ENCODE peak calls at places on chromosomes 16 and 17, in five cellular contexts. O, W, C, U and X are unnamed samples.
A peak's percentile ranks its signal among the peaks of the same experiment; 100 is the strongest.

GRCh38 chr16:14303182-14303618 is 232.1 kb downstream of the MRTFB start:
- DNase-seq in W (no peak), O (peak; percentile 20), U (no peak), C (no peak), X (no peak)

GRCh38 chr17:15655162-15655561 is 28.9 kb downstream of the TRIM16 start:
- DNase-seq in W (no peak), C (no peak), U (no peak), O (no peak), X (no peak)

GRCh38 chr16:85225291-85225690 is 113.0 kb upstream of the CIBAR2 start:
- DNase-seq in U (no peak), W (no peak), C (no peak), O (no peak), X (no peak)

GRCh38 chr16:67169642-67170167 is 633 bp upstream of the NOL3 start:
- DNase-seq in C (peak; percentile 58), O (peak; percentile 76), W (no peak), U (no peak), X (no peak)

GRCh38 chr16:48734220-48734619 is 124.2 kb upstream of the N4BP1 start:
- DNase-seq in W (no peak), O (no peak), U (no peak), C (no peak), X (no peak)

GRCh38 chr16:88022076-88023042 is 71.1 kb downstream of the BANP start:
- DNase-seq in O (no peak), U (no peak), C (no peak), W (no peak), X (no peak)

GRCh38 chr17:36117505-36118382 is 14.1 kb downstream of the CCL4 start:
- DNase-seq in W (no peak), C (no peak), U (no peak), O (no peak), X (peak; percentile 43)

GRCh38 chr16:84013787-84014569 is 28.6 kb downstream of the SLC38A8 start:
- DNase-seq in O (peak; percentile 85), W (no peak), U (peak; percentile 10), C (peak; percentile 98), X (peak; percentile 74)

GRCh38 chr17:21171309-21171922 is 42.5 kb downstream of the TMEM11 start:
- DNase-seq in C (no peak), O (no peak), W (no peak), U (no peak), X (peak; percentile 58)

GRCh38 chr16:65278874-65279273 is 157.0 kb upstream of the CDH11 start:
- DNase-seq in O (no peak), W (no peak), U (no peak), C (no peak), X (no peak)

GRCh38 chr16:70647461-70648359 is 1.4 kb downstream of the IL34 start:
- DNase-seq in O (no peak), C (no peak), W (no peak), U (no peak), X (no peak)

GRCh38 chr17:54353789-54354525 is 531.2 kb downstream of the KIF2B start:
- DNase-seq in W (no peak), C (no peak), U (no peak), O (no peak), X (no peak)

GRCh38 chr16:3810198-3810664 is 70.3 kb downstream of the CREBBP start:
- DNase-seq in W (no peak), U (no peak), O (no peak), C (no peak), X (no peak)

GRCh38 chr16:57628008-57628781 is at the start of gene ADGRG1:
- DNase-seq in C (no peak), U (peak; percentile 41), W (no peak), O (peak; percentile 34), X (no peak)

GRCh38 chr17:44097110-44097810 is 26.2 kb downstream of the HDAC5 start:
- DNase-seq in C (no peak), O (no peak), W (no peak), U (no peak), X (no peak)

GRCh38 chr16:66878067-66878466 is 2.2 kb upstream of the PDP2 start:
- DNase-seq in O (no peak), U (no peak), C (peak; percentile 73), W (no peak), X (no peak)

GRCh38 chr16:28951410-28951943 is 740 bp downstream of the NFATC2IP start:
- DNase-seq in C (no peak), U (no peak), O (no peak), W (no peak), X (no peak)

GRCh38 chr17:7932949-7933348 is 943 bp downstream of the CNTROB start:
- DNase-seq in U (no peak), O (peak; percentile 36), W (no peak), C (peak; percentile 62), X (no peak)

GRCh38 chr16:88905563-88905962 is 39.1 kb upstream of the PABPN1L start:
- DNase-seq in U (no peak), W (no peak), O (peak; percentile 33), C (peak; percentile 60), X (no peak)

GRCh38 chr16:82470506-82471196 is 156.1 kb upstream of the CDH13 start:
- DNase-seq in C (no peak), U (no peak), O (peak; percentile 5), W (no peak), X (no peak)

GRCh38 chr17:74210191-74211140 is 2.9 kb upstream of the TTYH2 start:
- DNase-seq in U (no peak), O (peak; percentile 66), W (peak; percentile 66), C (peak; percentile 70), X (peak; percentile 26)

GRCh38 chr16:75506567-75506966 is 11.3 kb upstream of the CHST6 start:
- DNase-seq in U (no peak), O (no peak), W (no peak), C (no peak), X (no peak)

GRCh38 chr17:4939554-4939803 is 367 bp downstream of the SLC25A11 start:
- DNase-seq in O (no peak), W (no peak), U (no peak), C (no peak), X (no peak)

GRCh38 chr17:82031885-82032627 is 578 bp downstream of the RAC3 start:
- DNase-seq in O (peak; percentile 43), U (no peak), W (no peak), C (peak; percentile 31), X (no peak)

GRCh38 chr16:12089492-12090161 is 113.1 kb downstream of the SNX29 start:
- DNase-seq in O (peak; percentile 69), W (peak; percentile 24), C (peak; percentile 63), U (no peak), X (no peak)

GRCh38 chr17:60165976-60166375 is 16.2 kb downstream of the CA4 start:
- DNase-seq in O (no peak), C (no peak), W (no peak), U (no peak), X (no peak)

GRCh38 chr17:47789611-47790520 is 31.7 kb downstream of the OSBPL7 start:
- DNase-seq in U (no peak), C (no peak), W (peak; percentile 21), O (peak; percentile 75), X (no peak)

GRCh38 chr16:53678756-53679334 is 24.8 kb downstream of the RPGRIP1L start:
- DNase-seq in C (no peak), U (no peak), W (no peak), O (no peak), X (no peak)

DNA sequence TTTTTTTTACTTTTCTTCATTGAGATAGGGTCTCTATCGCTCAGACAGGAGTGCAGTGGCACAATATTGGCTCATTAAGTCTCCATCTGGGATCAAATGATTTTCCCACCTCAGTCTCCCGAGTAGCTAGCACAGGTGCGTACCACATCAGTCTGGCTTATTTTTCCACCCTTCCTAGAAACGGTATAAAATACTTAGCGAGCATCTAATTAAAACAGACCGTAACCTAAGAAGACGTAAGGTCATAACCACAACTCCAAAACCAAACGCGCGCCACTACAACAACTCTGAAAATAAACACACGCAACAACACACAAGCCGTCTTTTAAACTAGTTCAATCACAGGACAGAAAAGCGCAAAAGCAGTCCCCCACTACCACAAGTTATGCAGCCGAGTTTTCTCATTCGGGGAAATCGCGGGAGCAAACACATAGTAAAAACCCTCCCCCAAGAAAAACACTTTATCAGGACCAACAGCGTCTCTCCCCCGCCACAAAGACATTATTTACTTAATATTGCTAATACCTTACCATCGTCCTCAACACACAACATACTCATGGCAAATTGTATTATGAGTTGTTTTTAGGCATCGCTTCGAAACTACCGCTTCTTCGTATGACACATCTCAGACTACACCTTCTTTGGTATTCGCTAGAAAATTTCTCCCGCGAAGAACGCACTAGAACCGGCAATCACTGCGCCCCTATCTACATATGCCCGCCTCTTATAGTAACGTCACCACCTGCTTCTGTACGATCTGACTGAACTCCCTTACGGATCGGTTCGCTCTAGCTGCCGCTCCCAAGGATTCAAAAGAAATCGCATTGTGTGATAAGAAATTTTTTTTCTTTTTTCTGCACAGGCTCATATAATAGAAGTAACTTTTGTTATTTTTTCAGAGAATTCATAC is 32.8 kb downstream of the TEX14 start:
- DNase-seq in C (peak; percentile 92), U (peak; percentile 93), O (peak; percentile 93), W (peak; percentile 56), X (peak; percentile 94)
- TF ChIP-seq CTCF in C (no peak), U (no peak), O (no peak), W (no peak), X (no peak)

GRCh38 chr17:1180958-1181768 is 1.4 kb upstream of the ABR start:
- DNase-seq in U (no peak), C (peak; percentile 95), O (peak; percentile 44), W (no peak), X (peak; percentile 52)
- H3K4me3 ChIP-seq in U (no peak overlapping the region), C (peak overlapping the region; percentile 74), O (no peak overlapping the region), W (no peak overlapping the region), X (peak overlapping the region; percentile 58)

DNA sequence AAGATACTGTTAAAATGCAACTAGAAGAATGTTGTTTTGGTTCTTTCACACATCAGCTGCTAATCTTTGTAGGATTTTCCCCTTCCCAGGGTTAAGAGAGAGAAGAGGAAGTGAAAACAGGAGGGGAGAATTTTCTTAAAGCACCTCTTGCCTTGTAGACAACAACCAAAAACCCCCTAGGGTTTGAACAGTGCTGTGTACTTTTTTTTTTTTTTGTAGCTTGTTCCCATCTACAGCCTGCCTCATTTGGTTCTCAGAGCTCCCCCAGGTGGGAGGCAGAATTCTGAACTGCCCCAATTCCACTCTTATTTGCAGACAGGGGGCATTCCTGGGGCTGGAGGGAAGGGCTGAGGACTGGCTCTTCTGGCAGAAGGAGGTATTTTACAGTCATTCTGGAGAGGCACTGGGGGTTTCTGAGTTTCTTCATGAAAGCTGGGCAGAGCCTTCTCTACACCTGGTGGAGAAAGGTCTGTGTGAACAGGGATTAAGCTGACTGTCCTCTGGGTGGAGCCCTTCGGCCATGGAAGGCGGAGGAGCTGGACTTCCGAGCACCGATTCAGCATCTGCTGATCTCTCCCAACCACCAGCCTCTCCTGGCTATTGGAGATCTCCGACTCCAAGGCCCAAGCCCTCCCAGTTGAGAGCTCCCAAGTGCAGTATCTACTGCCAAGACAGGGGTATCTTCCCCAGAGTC is 32.2 kb downstream of the SMARCE1 start:
- DNase-seq in U (peak; percentile 20), W (no peak), O (peak; percentile 66), C (peak; percentile 73), X (peak; percentile 67)
- TF ChIP-seq CTCF in U (peak; percentile 75), W (no peak), O (peak; percentile 54), C (peak; percentile 84), X (peak; percentile 59)

DNA sequence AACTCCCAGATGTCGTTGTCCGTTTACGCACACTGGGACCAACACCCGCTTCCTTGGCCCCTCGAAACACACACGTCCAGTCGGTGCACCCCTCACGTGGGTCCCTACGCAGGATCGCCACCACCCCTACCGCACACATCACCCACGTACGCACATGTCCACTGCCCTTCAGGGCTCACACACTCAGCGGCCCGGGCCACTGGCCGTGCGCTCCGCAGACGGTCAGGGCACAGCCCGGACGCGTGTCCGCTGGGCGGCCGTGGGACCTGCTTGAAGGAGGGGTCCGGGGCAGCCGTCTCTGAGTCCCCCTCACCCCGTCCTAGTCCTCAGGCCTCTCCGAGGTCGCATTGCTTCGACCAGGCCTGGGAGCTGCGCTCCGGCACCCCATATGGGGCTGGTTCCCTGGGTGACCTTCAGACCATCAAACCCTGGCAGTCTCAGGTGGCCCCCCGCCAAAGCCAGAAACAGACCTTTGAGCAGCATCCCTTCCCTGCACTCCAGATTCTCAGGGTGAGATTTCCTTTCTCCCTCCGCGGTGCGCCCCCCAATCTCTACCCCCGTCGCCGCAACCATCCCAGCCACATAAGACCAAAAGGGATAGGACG is 910 bp upstream of the GPRC5B start:
- DNase-seq in U (no peak), O (no peak), W (no peak), C (no peak), X (no peak)
- H3K4me3 ChIP-seq in U (peak overlapping the region; percentile 78), O (no peak overlapping the region), W (peak overlapping the region; percentile 72), C (no peak overlapping the region), X (no peak overlapping the region)